ENCODE peak calls at places on chromosome 15, in seven cellular contexts. S is stimulated activated CD8-positive, alpha-beta memory T cell treated with anti-CD3 and anti-CD28 coated beads, Interleukin-4, amount 100 ng/mL, for 1 hour; U is IMR-90; M is anterior cingulate cortex; L is T1000; E is NCI-H345; A is GM12891. W is an unnamed sample.

GRCh38 chr15:39320886-39321285 is 260.0 kb upstream of the THBS1 start:
- DNase-seq in U (peak), L (no peak), A (no peak), S (no peak), M (no peak), E (no peak), W (no peak)

GRCh38 chr15:44719293-44719999 is 8.1 kb downstream of the B2M start:
- DNase-seq in E (no peak), S (no peak), L (no peak), A (no peak), M (no peak), U (peak), W (peak)

GRCh38 chr15:98799461-98799971 is 151.2 kb downstream of the IGF1R start:
- DNase-seq in E (peak), L (no peak), S (no peak), M (no peak), U (peak), A (no peak), W (no peak)

GRCh38 chr15:89192771-89193170 is 28.6 kb downstream of the RLBP1 start:
- DNase-seq in S (no peak), E (no peak), L (no peak), U (peak), M (no peak), A (no peak), W (no peak)

GRCh38 chr15:98076021-98076816 is 115.7 kb downstream of the ARRDC4 start:
- DNase-seq in S (no peak), E (no peak), U (no peak), L (no peak), M (no peak), A (no peak), W (no peak)

GRCh38 chr15:40481671-40482070 is 10.9 kb downstream of the CHST14 start:
- DNase-seq in A (no peak), M (no peak), E (no peak), L (no peak), S (no peak), U (no peak), W (no peak)

GRCh38 chr15:67063689-67064606 is 1.5 kb upstream of the SMAD3 start:
- DNase-seq in L (no peak), E (no peak), S (no peak), A (no peak), U (peak), M (no peak), W (no peak)

GRCh38 chr15:55764398-55764797 is 21.4 kb upstream of the PRTG start:
- DNase-seq in A (no peak), S (no peak), U (no peak), E (no peak), M (no peak), L (no peak), W (no peak)

GRCh38 chr15:62896969-62897486 is 145.5 kb upstream of the TPM1 start:
- DNase-seq in E (no peak), S (no peak), L (peak), A (no peak), M (no peak), U (peak), W (no peak)

GRCh38 chr15:32870240-32871033 is 152.6 kb downstream of the GREM1 start:
- DNase-seq in E (no peak), S (no peak), U (peak), A (no peak), M (no peak), L (peak), W (peak)

GRCh38 chr15:83837946-83838571 is 184.1 kb downstream of the ADAMTSL3 start:
- DNase-seq in M (no peak), U (peak), L (no peak), A (no peak), E (no peak), S (no peak), W (peak)

GRCh38 chr15:75170711-75171341 is 30.9 kb upstream of the C15orf39 start:
- DNase-seq in U (no peak), L (no peak), S (no peak), A (no peak), M (no peak), E (no peak), W (no peak)

GRCh38 chr15:88440021-88440420 is 27.2 kb downstream of the MRPL46 start:
- DNase-seq in E (no peak), U (peak), L (no peak), M (no peak), A (no peak), S (no peak), W (no peak)

W was measured in GM10248.